ENCODE peak calls at places on chromosomes 1 and 21, in four cellular contexts. C is WTC11, F is K562, B is GM12878. O is an unnamed sample.
A peak's percentile ranks its signal among the peaks of the same experiment; 100 is the strongest.

GRCh38 chr1:53766766-53767409 is 27.9 kb upstream of the GLIS1 start:
- DNase-seq in C (no peak), F (no peak), B (no peak), O (no peak)

GRCh38 chr1:194268839-194269238 is 1082.4 kb upstream of the B3GALT2 start:
- DNase-seq in C (no peak), F (no peak), B (no peak), O (no peak)

GRCh38 chr1:37448691-37449417 is 25.5 kb upstream of the ZC3H12A start:
- DNase-seq in C (no peak), F (no peak), B (no peak), O (no peak)

GRCh38 chr1:100928128-100928527 is 32.2 kb downstream of the SLC30A7 start:
- DNase-seq in C (no peak), F (peak; percentile 8), B (no peak), O (no peak)

GRCh38 chr1:248837794-248838356 is at the start of gene ZNF672:
- DNase-seq in C (peak; percentile 98), F (peak; percentile 97), B (peak; percentile 77), O (peak; percentile 96)

GRCh38 chr1:115807723-115808122 is 33.2 kb downstream of the NHLH2 start:
- DNase-seq in C (peak; percentile 48), F (peak; percentile 65), B (peak; percentile 13), O (peak; percentile 64)

GRCh38 chr1:180842052-180842451 is 70.6 kb upstream of the KIAA1614 start:
- DNase-seq in C (no peak), F (no peak), B (no peak), O (no peak)

GRCh38 chr1:214445846-214446614 is 105.4 kb downstream of the PTPN14 start:
- DNase-seq in C (no peak), F (no peak), B (no peak), O (no peak)

GRCh38 chr1:147162093-147162492 is 10.2 kb downstream of the PRKAB2 start:
- DNase-seq in C (no peak), F (no peak), B (no peak), O (no peak)

GRCh38 chr1:78490861-78491310 is at the start of gene PTGFR:
- DNase-seq in C (peak; percentile 68), F (no peak), B (no peak), O (no peak)

DNA sequence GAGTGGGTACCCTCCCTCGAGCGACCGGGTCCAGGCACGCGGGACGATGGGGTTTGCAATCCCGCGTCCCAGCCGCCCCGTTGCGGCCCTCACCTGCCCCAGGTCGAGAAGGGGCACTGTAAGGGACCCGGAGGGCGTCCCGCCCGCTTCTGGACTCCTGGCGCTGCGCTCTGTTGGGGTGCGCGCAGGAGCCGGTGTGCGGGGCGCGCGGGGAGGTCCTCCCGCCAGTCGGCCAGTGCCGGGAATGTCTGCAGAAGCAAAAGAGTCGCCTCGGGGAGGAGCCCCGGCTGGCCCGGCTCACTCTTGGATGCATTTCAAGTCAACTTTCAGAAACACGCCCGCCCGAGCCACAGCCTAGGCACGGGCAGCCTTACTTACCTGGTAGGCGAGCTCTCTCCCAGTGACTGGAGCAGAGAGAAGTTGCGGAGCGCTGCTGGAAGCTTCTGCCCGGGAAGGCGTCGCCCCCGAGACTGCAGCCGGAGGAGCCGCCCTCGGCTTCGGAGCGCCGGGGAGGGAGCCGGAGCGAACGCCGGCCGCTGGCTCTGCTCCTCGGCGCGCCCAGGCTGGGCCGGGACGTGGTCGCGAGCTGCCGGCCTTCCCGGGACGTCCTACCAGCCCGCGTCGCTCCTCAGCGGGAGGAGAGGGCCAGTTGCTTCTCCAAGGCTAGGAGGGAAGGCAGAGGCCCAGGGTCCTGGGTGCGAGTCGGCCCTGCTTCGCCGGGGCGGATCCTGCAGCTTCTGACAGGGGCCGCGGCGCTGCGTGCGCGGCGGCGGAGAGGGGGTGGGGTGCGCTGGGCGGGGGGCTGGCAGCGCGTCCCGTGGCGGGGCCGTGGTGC is at the start of gene LMX1A:
- DNase-seq in C (peak; percentile 53), F (no peak), B (no peak), O (no peak)
- TF ChIP-seq NR2C2 in C (no peak), F (no peak), B (no peak), O (no peak)

DNA sequence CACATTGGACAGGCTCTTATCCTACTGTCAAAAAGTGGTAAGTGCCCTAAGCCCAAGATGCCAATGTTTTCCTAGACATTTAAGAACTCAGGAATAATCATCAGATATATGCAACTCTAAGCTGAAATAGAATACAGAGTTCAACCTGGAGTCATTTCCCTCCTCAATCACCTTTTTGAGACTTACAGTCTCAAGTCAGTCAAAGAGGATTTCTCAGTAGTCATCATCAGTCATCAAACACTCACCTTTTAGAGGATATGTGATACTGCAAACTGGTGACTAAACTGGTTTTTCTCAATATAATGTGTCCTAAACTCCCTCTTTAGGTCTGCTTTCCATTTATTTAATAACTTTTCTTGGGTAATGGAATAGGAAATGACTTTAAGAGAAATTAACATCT is 145.3 kb upstream of the ADAMTS5 start:
- DNase-seq in C (no peak), F (no peak), B (no peak), O (no peak)
- TF ChIP-seq NR2C2 in C (no peak), F (no peak), B (no peak), O (no peak)

GRCh38 chr1:22971161-22972062 is 1.3 kb downstream of the LACTBL1 start:
- DNase-seq in C (no peak), F (no peak), B (no peak), O (no peak)

GRCh38 chr1:22970096-22970495 is 2.6 kb downstream of the LACTBL1 start:
- DNase-seq in C (no peak), F (no peak), B (no peak), O (no peak)

GRCh38 chr1:22972063-22972405 is 632 bp downstream of the LACTBL1 start:
- DNase-seq in C (no peak), F (no peak), B (no peak), O (no peak)

GRCh38 chr1:22967833-22968232 is 4.8 kb downstream of the LACTBL1 start:
- DNase-seq in C (no peak), F (no peak), B (no peak), O (no peak)

GRCh38 chr1:22969224-22969829 is 3.3 kb downstream of the LACTBL1 start:
- DNase-seq in C (no peak), F (no peak), B (no peak), O (no peak)
- TF ChIP-seq NR2C2 in C (no peak), F (no peak), B (no peak), O (no peak)

GRCh38 chr1:207084241-207084640 is 4.4 kb upstream of the C4BPB start:
- DNase-seq in C (no peak), F (no peak), B (no peak), O (no peak)
- TF ChIP-seq NR2C2 in C (no peak), F (no peak), B (no peak), O (no peak)

DNA sequence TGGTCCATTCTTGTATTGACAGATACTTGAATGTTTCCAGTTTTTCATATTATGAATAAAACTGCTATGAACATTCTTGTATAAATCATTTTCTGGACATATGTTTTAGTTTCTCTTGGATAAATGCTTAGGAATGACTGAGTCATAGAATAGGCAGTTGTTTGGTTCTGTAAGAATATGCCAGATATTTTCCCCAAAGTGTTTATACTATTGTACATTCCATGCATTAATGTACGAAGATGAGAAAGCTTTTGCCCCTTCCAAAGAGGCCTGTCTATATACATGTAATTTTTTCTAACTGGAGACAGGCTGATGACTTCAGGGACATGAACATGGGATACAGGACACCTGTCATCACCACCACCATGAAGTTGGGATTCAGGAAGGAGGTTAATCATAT is 11.3 kb downstream of the NBPF3 start:
- DNase-seq in C (no peak), F (no peak), B (no peak), O (no peak)
- TF ChIP-seq NR2C2 in C (no peak), F (no peak), B (no peak), O (no peak)

GRCh38 chr1:168004531-168004930 is 67.7 kb upstream of the MPC2 start:
- DNase-seq in C (no peak), F (no peak), B (no peak), O (no peak)

GRCh38 chr1:168007691-168008090 is 70.8 kb upstream of the MPC2 start:
- DNase-seq in C (no peak), F (no peak), B (no peak), O (no peak)

GRCh38 chr1:168009322-168009721 is 72.5 kb upstream of the MPC2 start:
- DNase-seq in C (no peak), F (no peak), B (no peak), O (no peak)

GRCh38 chr1:168005544-168005943 is 68.7 kb upstream of the MPC2 start:
- DNase-seq in C (no peak), F (no peak), B (no peak), O (no peak)

GRCh38 chr1:168008595-168008994 is 71.7 kb upstream of the MPC2 start:
- DNase-seq in C (no peak), F (no peak), B (no peak), O (no peak)
- TF ChIP-seq NR2C2 in C (no peak), F (no peak), B (no peak), O (no peak)

O was measured in HepG2.